ENCODE peak calls at places on chromosomes 11 and 22, in five cellular contexts. N is tibial nerve, F is Peyer's patch, Y is choroid plexus epithelial cell, Z is AG04449. K is an unnamed sample.

GRCh38 chr11:100930185-100930778 is 199.3 kb downstream of the PGR start:
- DNase-seq in Y (peak), N (no peak), Z (peak), F (no peak), K (no peak)

GRCh38 chr11:120027546-120028180 is 110.2 kb downstream of the TRIM29 start:
- DNase-seq in N (no peak), Y (no peak), Z (no peak), F (no peak), K (no peak)

GRCh38 chr11:15723966-15724365 is 609.2 kb downstream of the INSC start:
- DNase-seq in Z (no peak), Y (no peak), N (no peak), F (no peak), K (no peak)

GRCh38 chr11:119759324-119759723 is 30.3 kb upstream of the NECTIN1 start:
- DNase-seq in F (no peak), Z (no peak), N (no peak), Y (peak), K (no peak)

GRCh38 chr11:116792869-116793475 is 1.3 kb upstream of the APOA5 start:
- DNase-seq in N (no peak), Z (no peak), F (no peak), Y (peak), K (peak)

GRCh38 chr11:33065445-33066178 is 26.2 kb downstream of the TCP11L1 start:
- DNase-seq in F (peak), Y (peak), Z (no peak), N (peak), K (peak)

GRCh38 chr11:57885298-57886035 is 123.9 kb downstream of the CTNND1 start:
- DNase-seq in N (no peak), F (no peak), Z (no peak), Y (peak), K (no peak)

GRCh38 chr11:66317766-66318575 is 1.1 kb upstream of the CD248 start:
- DNase-seq in N (peak), Z (no peak), F (peak), Y (peak), K (peak)

GRCh38 chr11:66113132-66113856 is 43.2 kb downstream of the PACS1 start:
- DNase-seq in Y (peak), N (no peak), Z (peak), F (no peak), K (no peak)

GRCh38 chr11:31995525-31996123 is 95.2 kb upstream of the RCN1 start:
- DNase-seq in F (no peak), N (no peak), Z (peak), Y (peak), K (no peak)

GRCh38 chr22:44625981-44626687 is 75.9 kb upstream of the PRR5 start:
- DNase-seq in Y (peak), Z (no peak), N (peak), F (peak), K (peak)

GRCh38 chr22:29016067-29016938 is 45.3 kb downstream of the C22orf31 start:
- DNase-seq in F (no peak), N (no peak), Y (no peak), Z (no peak), K (no peak)

GRCh38 chr11:68965901-68966868 is 14.6 kb downstream of the MRGPRD start:
- DNase-seq in Y (no peak), N (no peak), Z (no peak), F (no peak), K (peak)

GRCh38 chr22:46774456-46775363 is 12.3 kb downstream of the TBC1D22A start:
- DNase-seq in F (peak), N (no peak), Y (no peak), Z (no peak), K (no peak)

GRCh38 chr22:48422900-48423480 is 1404.7 kb downstream of the BRD1 start:
- DNase-seq in N (no peak), F (no peak), Z (no peak), Y (no peak), K (no peak)

GRCh38 chr11:123330948-123331347 is 99.1 kb upstream of the GRAMD1B start:
- DNase-seq in Y (no peak), F (no peak), N (no peak), Z (no peak), K (no peak)

GRCh38 chr11:126443120-126443519 is 87.6 kb downstream of the ST3GAL4 start:
- DNase-seq in Y (no peak), N (no peak), Z (no peak), F (no peak), K (no peak)

GRCh38 chr11:11931461-11932055 is 76.9 kb downstream of the DKK3 start:
- DNase-seq in F (no peak), Z (no peak), Y (peak), N (peak), K (peak)

GRCh38 chr22:27885977-27886842 is 32.8 kb downstream of the PITPNB start:
- DNase-seq in Z (peak), F (peak), N (peak), Y (peak), K (no peak)

GRCh38 chr11:67120881-67121710 is 2.0 kb downstream of the KDM2A start:
- DNase-seq in F (peak), Z (no peak), Y (peak), N (no peak), K (peak)

GRCh38 chr11:72812604-72812967 is 1.6 kb upstream of the ATG16L2 start:
- DNase-seq in Y (no peak), F (no peak), Z (no peak), N (no peak), K (no peak)

GRCh38 chr22:33271390-33272161 is 213.4 kb upstream of the SYN3 start:
- DNase-seq in Z (no peak), Y (peak), N (peak), F (peak), K (no peak)

GRCh38 chr11:47352556-47352955 is at the start of gene MYBPC3:
- DNase-seq in Y (no peak), Z (no peak), N (no peak), F (no peak), K (no peak)

GRCh38 chr22:45785458-45785857 is 113.8 kb downstream of the ATXN10 start:
- DNase-seq in N (no peak), Z (no peak), Y (peak), F (no peak), K (no peak)

GRCh38 chr22:33418483-33418882 is 360.3 kb upstream of the SYN3 start:
- DNase-seq in F (no peak), Y (no peak), Z (no peak), N (no peak), K (no peak)

GRCh38 chr11:111448420-111448819 is 63.8 kb downstream of the BTG4 start:
- DNase-seq in N (no peak), Z (no peak), F (no peak), Y (no peak), K (no peak)

GRCh38 chr22:19766235-19766505 is 5.6 kb downstream of the TBX1 start:
- DNase-seq in F (no peak), Y (no peak), N (no peak), Z (no peak), K (no peak)

DNA sequence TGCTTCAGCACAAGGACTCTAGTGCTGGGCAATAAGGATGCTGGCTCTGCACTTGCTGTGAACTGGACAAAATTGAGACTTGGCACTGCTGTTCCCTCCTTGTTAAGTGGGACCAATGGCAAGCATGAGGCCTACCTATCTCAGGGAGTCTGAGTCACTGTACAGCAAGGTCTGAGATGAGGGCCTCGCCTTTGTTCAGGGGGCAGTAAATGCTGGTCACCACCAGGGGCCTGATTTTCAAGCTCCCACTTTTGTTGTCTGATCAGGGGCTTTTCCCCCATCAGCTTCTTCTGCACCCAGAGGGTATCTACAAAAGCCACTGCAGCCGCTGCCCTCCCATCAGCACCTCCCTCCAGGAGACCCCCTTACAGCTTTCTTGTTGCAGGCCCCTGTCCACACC is 22.8 kb downstream of the DHCR7 start:
- DNase-seq in Z (no peak), Y (no peak), F (no peak), N (no peak), K (no peak)
- TF ChIP-seq CTCF in Z (no peak), Y (no peak), F (no peak), N (no peak), K (no peak)

GRCh38 chr11:61509058-61510029 is 795 bp downstream of the LRRC10B start:
- DNase-seq in F (no peak), N (no peak), Y (peak), Z (no peak), K (no peak)
- H3K4me3 ChIP-seq in F (peak), N (peak), Y (no peak), Z (peak), K (no peak)

DNA sequence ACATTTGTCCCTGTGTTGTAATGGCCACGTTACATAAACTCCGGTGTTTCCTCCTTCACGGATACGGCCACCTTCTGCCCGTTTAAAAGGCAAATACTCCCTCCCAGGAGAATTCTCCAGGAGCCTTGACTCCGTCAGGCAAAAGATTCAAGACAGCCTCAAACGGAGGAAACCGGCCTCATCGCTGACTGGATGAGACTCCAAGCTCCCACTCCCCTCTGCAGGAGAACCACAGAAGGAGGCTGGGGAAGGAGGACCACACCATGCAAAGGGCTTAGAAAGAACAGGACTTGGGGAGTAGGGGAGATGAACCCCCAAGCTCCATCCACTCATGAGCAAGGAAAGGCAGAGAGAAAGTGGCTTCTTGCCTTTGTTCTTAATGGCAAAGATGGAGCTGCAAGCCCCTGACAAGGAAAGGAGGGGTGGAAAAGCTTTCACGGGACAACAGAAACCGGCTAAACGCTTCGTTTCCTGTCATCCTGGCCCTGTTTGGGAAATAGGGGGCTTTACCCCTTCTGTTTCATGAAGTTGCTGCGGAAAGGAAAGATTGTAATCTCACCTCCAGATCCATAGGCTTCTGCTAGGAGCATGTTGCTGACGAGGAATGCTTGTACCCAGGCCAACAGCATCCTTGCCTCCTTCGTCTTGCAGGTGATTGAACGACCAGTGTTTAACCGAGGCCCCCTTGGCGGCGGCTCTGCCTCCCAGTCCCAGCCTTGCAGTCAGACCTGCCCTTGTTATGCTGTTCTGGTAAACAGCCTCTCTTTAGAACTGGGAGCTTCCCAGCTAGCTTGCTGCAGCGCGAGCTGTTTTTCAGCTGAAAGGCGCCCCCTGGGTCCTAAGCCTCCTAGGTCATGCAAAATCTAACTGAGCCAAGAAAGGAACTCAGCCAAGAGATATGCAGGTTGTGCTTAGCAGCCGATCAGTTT is at the start of gene PIK3IP1:
- DNase-seq in F (peak), Z (no peak), N (peak), Y (peak), K (peak)
- TF ChIP-seq CTCF in F (peak), Z (peak), N (peak), Y (peak), K (no peak)

GRCh38 chr11:1335811-1336761 is 26.7 kb upstream of the TOLLIP start:
- DNase-seq in Z (peak), N (peak), F (peak), Y (peak), K (peak)

GRCh38 chr11:1333091-1333772 is 23.8 kb upstream of the TOLLIP start:
- DNase-seq in F (no peak), N (no peak), Z (no peak), Y (no peak), K (no peak)

GRCh38 chr11:1336836-1337646 is 27.6 kb upstream of the TOLLIP start:
- DNase-seq in F (no peak), N (peak), Y (no peak), Z (no peak), K (peak)

GRCh38 chr11:1333860-1334259 is 24.4 kb upstream of the TOLLIP start:
- DNase-seq in Z (no peak), N (no peak), Y (no peak), F (no peak), K (no peak)

DNA sequence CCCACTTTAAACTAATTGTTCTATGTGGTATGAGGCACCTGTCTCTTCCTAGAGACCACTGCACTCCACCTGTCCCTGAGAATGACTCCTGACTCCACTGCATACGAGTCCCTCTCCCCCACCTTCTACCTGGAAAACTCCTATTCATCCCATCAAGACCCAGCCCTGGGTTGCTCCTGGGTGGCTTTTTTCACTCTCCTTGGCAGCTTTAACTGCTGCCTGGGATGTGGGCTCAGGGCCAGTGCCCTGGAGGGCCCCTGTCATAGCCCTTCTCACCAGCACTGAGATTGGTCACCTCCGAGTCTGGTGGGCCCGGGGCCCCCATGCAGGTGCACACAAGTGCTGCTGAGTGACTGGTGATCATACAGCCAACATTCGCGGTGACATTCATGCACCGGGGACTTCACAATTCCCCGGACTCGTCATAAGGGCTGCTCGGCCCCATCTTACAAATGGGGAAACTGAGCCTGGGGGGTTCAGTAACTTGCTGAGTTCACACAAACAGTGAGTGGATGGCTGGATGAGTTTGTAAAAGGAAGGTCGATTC is 25.9 kb upstream of the TOLLIP start:
- DNase-seq in Z (no peak), N (no peak), Y (no peak), F (no peak), K (no peak)
- H3K4me3 ChIP-seq in Z (peak), N (peak), Y (no peak), F (no peak), K (no peak)